ENCODE peak calls at places on chromosomes 13 and 19, in nine cellular contexts. S is aorta, A is NCI-H774, D is iris pigment epithelial cell, G is retina, T is AG10803, N is SW 1271, U is HFFc6, M is AG04450. V is an unnamed sample.
A peak's percentile ranks its signal among the peaks of the same experiment; 100 is the strongest.

GRCh38 chr13:78376033-78376432 is 227.3 kb downstream of the POU4F1 start:
- DNase-seq in S (no peak), A (no peak), D (no peak), G (no peak), T (no peak), N (no peak), U (no peak), M (no peak), V (no peak)

GRCh38 chr13:42574435-42575311 is 721 bp downstream of the TNFSF11 start:
- DNase-seq in S (no peak), A (no peak), D (no peak), G (peak; percentile 32), T (no peak), N (no peak), U (no peak), M (no peak), V (no peak)

GRCh38 chr19:41325947-41326706 is 16.2 kb downstream of the CCDC97 start:
- DNase-seq in S (no peak), A (no peak), D (peak; percentile 90), G (peak; percentile 60), T (peak; percentile 85), N (no peak), U (peak; percentile 57), M (no peak), V (peak; percentile 55)

GRCh38 chr13:31638577-31638976 is 100.7 kb upstream of the RXFP2 start:
- DNase-seq in S (no peak), A (no peak), D (peak; percentile 87), G (no peak), T (peak; percentile 78), N (peak; percentile 3), U (peak; percentile 78), M (peak; percentile 29), V (peak; percentile 79)

GRCh38 chr13:98041081-98041820 is 87.8 kb downstream of the IPO5 start:
- DNase-seq in S (no peak), A (no peak), D (no peak), G (no peak), T (peak; percentile 80), N (no peak), U (no peak), M (no peak), V (peak; percentile 7)

GRCh38 chr13:99991806-99992242 is 10.2 kb downstream of the ZIC2 start:
- DNase-seq in S (no peak), A (no peak), D (no peak), G (peak; percentile 77), T (no peak), N (no peak), U (no peak), M (no peak), V (no peak)

GRCh38 chr19:13195678-13196077 is 45.5 kb downstream of the IER2 start:
- DNase-seq in S (no peak), A (no peak), D (no peak), G (no peak), T (no peak), N (no peak), U (no peak), M (no peak), V (no peak)

GRCh38 chr13:90197722-90198121 is 1149.8 kb upstream of the MIR17HG start:
- DNase-seq in S (no peak), A (no peak), D (peak; percentile 17), G (no peak), T (peak; percentile 2), N (no peak), U (no peak), M (no peak), V (peak; percentile 2)

GRCh38 chr13:49806126-49806536 is 13.6 kb upstream of the KPNA3 start:
- DNase-seq in S (no peak), A (no peak), D (peak; percentile 45), G (no peak), T (no peak), N (no peak), U (no peak), M (no peak), V (no peak)

GRCh38 chr19:41696402-41697197 is 8.5 kb upstream of the CEACAM7 start:
- DNase-seq in S (peak; percentile 50), A (no peak), D (no peak), G (no peak), T (no peak), N (no peak), U (no peak), M (no peak), V (peak; percentile 1)

GRCh38 chr19:19549804-19550453 is 11.9 kb downstream of the CILP2 start:
- DNase-seq in S (no peak), A (no peak), D (no peak), G (no peak), T (no peak), N (no peak), U (no peak), M (no peak), V (no peak)

GRCh38 chr19:7751157-7751783 is 3.9 kb upstream of the CD209 start:
- DNase-seq in S (no peak), A (no peak), D (peak; percentile 8), G (no peak), T (no peak), N (no peak), U (no peak), M (no peak), V (no peak)

GRCh38 chr13:53198017-53198416 is 169.4 kb downstream of the OLFM4 start:
- DNase-seq in S (no peak), A (no peak), D (no peak), G (no peak), T (no peak), N (no peak), U (no peak), M (no peak), V (no peak)

GRCh38 chr13:78602561-78603239 is 652 bp downstream of the POU4F1 start:
- DNase-seq in S (peak; percentile 66), A (no peak), D (no peak), G (peak; percentile 67), T (no peak), N (no peak), U (no peak), M (no peak), V (no peak)

GRCh38 chr19:28633223-28634030 is 579.5 kb downstream of the UQCRFS1 start:
- DNase-seq in S (no peak), A (peak; percentile 24), D (peak; percentile 3), G (peak; percentile 49), T (peak; percentile 50), N (no peak), U (peak; percentile 1), M (no peak), V (peak; percentile 23)

GRCh38 chr13:71828117-71828516 is 38.9 kb downstream of the DACH1 start:
- DNase-seq in S (no peak), A (no peak), D (peak; percentile 33), G (peak; percentile 52), T (no peak), N (no peak), U (no peak), M (no peak), V (no peak)

GRCh38 chr13:37412271-37412683 is 186.3 kb downstream of the POSTN start:
- DNase-seq in S (no peak), A (no peak), D (peak; percentile 63), G (no peak), T (peak; percentile 86), N (no peak), U (peak; percentile 55), M (peak; percentile 23), V (no peak)

GRCh38 chr13:34467450-34468083 is 474.5 kb upstream of the NBEA start:
- DNase-seq in S (no peak), A (no peak), D (no peak), G (no peak), T (no peak), N (no peak), U (no peak), M (no peak), V (no peak)

GRCh38 chr13:36752673-36753072 is 66.3 kb upstream of the RFXAP start:
- DNase-seq in S (no peak), A (no peak), D (peak; percentile 61), G (no peak), T (no peak), N (no peak), U (no peak), M (no peak), V (no peak)

GRCh38 chr19:47781590-47782318 is 3.3 kb downstream of the SELENOW start:
- DNase-seq in S (no peak), A (no peak), D (no peak), G (no peak), T (peak; percentile 19), N (no peak), U (no peak), M (no peak), V (peak; percentile 63)